ENCODE peak calls at places on chromosome 18, in nine cellular contexts. A is transverse colon, O is foreskin fibroblast, N is H9, D is astrocyte of the spinal cord, S is coronary artery, G is spleen, T is stomach, W is brain microvascular endothelial cell. X is an unnamed sample.
A peak's percentile ranks its signal among the peaks of the same experiment; 100 is the strongest.

GRCh38 chr18:75507636-75508035 is 80.1 kb upstream of the SMIM21 start:
- DNase-seq in O (peak; percentile 34), A (no peak), N (no peak), S (no peak), T (no peak), D (no peak), W (peak; percentile 21), G (no peak), X (no peak)

GRCh38 chr18:34710430-34711386 is 610 bp downstream of the DTNA start:
- DNase-seq in O (peak; percentile 82), S (no peak), D (peak; percentile 67), A (no peak), N (no peak), W (peak; percentile 67), G (no peak), T (no peak), X (no peak)

GRCh38 chr18:44537521-44537920 is 143.2 kb upstream of the SETBP1 start:
- DNase-seq in D (peak; percentile 92), W (peak; percentile 86), G (no peak), N (no peak), A (no peak), S (no peak), T (no peak), O (peak; percentile 96), X (no peak)

GRCh38 chr18:68779169-68779568 is 18.7 kb upstream of the CCDC102B start:
- DNase-seq in T (no peak), N (no peak), D (peak; percentile 17), G (no peak), S (no peak), O (peak; percentile 81), W (no peak), A (no peak), X (no peak)

GRCh38 chr18:76697441-76697901 is 124.9 kb upstream of the ZNF236 start:
- DNase-seq in S (peak; percentile 14), W (no peak), D (peak; percentile 23), T (no peak), A (peak; percentile 26), N (no peak), G (no peak), O (peak; percentile 59), X (no peak)

GRCh38 chr18:3262234-3263171 is 570 bp downstream of the MYL12B start:
- DNase-seq in N (no peak), D (no peak), S (peak; percentile 78), W (no peak), T (no peak), O (peak; percentile 49), A (no peak), G (no peak), X (peak; percentile 32)

GRCh38 chr18:77114564-77115391 is 17.8 kb downstream of the MBP start:
- DNase-seq in S (peak; percentile 88), G (peak; percentile 95), A (peak; percentile 83), O (peak; percentile 92), N (no peak), D (peak; percentile 61), W (peak; percentile 89), T (peak; percentile 86), X (no peak)

GRCh38 chr18:59553273-59553672 is 143.9 kb downstream of the CCBE1 start:
- DNase-seq in N (no peak), T (no peak), O (peak; percentile 33), A (no peak), D (no peak), G (no peak), S (no peak), W (no peak), X (no peak)

GRCh38 chr18:28606686-28607085 is 429.8 kb upstream of the CDH2 start:
- DNase-seq in N (no peak), A (no peak), O (no peak), G (no peak), S (no peak), D (no peak), W (no peak), T (no peak), X (no peak)

GRCh38 chr18:2406544-2406943 is 164.8 kb downstream of the METTL4 start:
- DNase-seq in S (no peak), D (peak; percentile 58), A (no peak), T (no peak), G (no peak), O (peak; percentile 79), N (no peak), W (no peak), X (no peak)

GRCh38 chr18:4454548-4455112 is 477 bp downstream of the DLGAP1 start:
- DNase-seq in T (no peak), N (no peak), A (no peak), W (no peak), O (no peak), S (no peak), G (no peak), D (no peak), X (no peak)

DNA sequence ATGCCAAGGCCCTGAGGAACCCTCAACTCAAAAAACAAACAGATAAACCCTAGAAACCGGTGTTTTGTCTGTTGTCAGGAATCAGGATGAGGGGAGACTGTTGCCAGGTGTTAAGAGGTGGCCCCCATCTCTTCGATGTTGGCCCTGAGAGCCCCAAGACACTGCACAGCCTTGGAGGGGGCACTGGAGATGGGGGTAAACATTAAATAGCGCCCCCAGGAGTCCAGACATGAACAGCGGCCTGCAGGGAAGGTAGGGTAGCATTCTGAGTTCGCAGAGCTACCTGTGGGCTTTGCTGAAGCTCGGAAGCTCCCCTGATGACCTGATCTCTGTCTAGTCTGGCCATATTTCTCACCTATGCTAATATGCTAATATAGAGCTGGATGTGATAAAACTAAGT is 97.6 kb upstream of the SMAD2 start:
- DNase-seq in D (no peak), O (no peak), T (no peak), G (peak; percentile 27), W (no peak), S (no peak), N (no peak), A (no peak), X (no peak)
- TF ChIP-seq CTCF in D (peak; percentile 18), O (no peak), T (no peak), G (no peak), W (peak; percentile 33), S (no peak), N (peak; percentile 48), A (no peak), X (no peak)

GRCh38 chr18:35950628-35950982 is 21.9 kb upstream of the RMP24 start:
- DNase-seq in G (no peak), D (no peak), T (no peak), A (no peak), W (no peak), N (no peak), S (no peak), O (no peak), X (no peak)
- TF ChIP-seq CTCF in G (no peak), D (no peak), T (no peak), A (no peak), W (no peak), N (no peak), S (peak; percentile 3), O (no peak), X (no peak)

DNA sequence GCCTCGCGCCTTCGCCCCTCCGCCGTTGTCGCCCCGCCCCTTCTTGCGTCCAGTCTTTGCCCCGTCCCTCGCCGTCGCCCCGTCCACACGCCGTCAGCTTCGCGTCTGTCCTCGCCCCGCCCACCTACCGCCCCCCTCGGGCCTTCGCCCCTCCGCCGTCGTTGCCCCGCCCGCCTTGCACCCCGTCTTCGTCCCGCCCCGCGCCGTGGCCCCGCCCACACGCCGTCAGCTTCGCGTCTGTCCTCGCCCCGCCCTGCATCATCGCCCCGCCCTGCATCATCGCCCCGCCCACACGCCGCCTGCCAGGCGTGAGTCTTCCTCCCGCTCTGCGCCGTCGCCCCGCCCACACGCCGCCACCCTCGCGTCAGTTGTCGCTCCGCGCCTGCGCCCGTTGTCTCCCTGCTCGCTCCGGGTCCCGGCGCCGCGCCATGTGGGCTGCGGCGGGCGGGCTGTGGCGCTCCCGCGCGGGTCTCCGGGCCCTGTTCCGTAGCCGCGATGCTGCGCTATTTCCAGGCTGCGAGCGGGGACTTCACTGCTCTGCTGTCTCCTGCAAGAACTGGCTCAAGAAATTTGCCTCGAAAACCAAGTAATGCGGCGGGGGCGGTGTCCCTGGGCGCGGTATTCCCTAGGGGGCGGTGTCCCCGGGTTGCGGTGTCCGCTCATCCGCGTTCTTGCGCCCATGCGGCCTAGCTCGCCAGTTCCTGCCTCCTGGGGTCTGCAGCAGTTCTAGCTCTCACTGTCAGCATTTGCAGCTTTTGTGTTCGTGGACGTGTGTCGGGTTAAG is at the start of gene RBFA:
- DNase-seq in S (peak; percentile 99), G (peak; percentile 100), D (peak; percentile 99), W (peak; percentile 96), T (peak; percentile 100), A (peak; percentile 100), O (peak; percentile 100), N (no peak), X (peak; percentile 100)
- TF ChIP-seq CTCF in S (no peak), G (no peak), D (peak; percentile 50), W (peak; percentile 57), T (peak; percentile 22), A (peak; percentile 62), O (peak; percentile 32), N (peak; percentile 65), X (peak; percentile 7)

GRCh38 chr18:26965206-26965605 is 99.7 kb upstream of the AQP4 start:
- DNase-seq in G (no peak), T (no peak), W (no peak), S (no peak), A (no peak), O (no peak), D (no peak), N (no peak), X (no peak)

GRCh38 chr18:26963292-26963691 is 97.8 kb upstream of the AQP4 start:
- DNase-seq in N (no peak), S (no peak), D (peak; percentile 5), T (no peak), W (no peak), G (no peak), A (no peak), O (peak; percentile 3), X (no peak)

GRCh38 chr18:26961805-26962204 is 96.3 kb upstream of the AQP4 start:
- DNase-seq in N (no peak), D (no peak), O (no peak), G (no peak), A (no peak), S (no peak), W (no peak), T (no peak), X (no peak)

GRCh38 chr18:26956894-26957293 is 91.4 kb upstream of the AQP4 start:
- DNase-seq in A (no peak), O (no peak), T (no peak), G (no peak), W (no peak), S (no peak), N (peak; percentile 81), D (no peak), X (no peak)

DNA sequence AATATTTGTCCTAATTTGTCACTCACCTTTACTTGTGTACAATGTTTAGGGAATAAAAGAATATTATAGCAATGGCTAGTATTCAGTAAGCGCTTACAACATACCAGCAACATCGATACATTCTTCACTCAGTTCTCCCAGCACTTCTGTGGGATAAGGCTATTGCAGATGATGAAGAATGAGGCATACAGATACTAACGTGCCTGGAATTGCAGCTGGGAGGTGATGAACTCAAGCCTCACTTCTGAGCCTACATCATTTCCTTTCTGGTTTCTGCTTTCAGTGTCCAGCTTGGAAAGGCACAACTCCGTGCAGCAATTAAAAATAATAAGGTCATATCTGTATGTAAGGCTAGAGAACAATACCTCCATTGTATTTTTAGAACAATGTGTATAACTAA is 95.4 kb upstream of the AQP4 start:
- DNase-seq in A (no peak), D (no peak), T (no peak), W (no peak), G (no peak), O (no peak), N (no peak), S (no peak), X (no peak)
- TF ChIP-seq CTCF in A (no peak), D (no peak), T (no peak), W (no peak), G (no peak), O (no peak), N (no peak), S (no peak), X (no peak)

X was measured in D721Med.